ENCODE peak calls at places on chromosomes 16 and 17, in four cellular contexts. D is fibroblast of lung, I is NCI-H187 treated with DMSO at 0.1 percent for 48 hours, P is Right ventricle myocardium superior. Z is an unnamed sample.

GRCh38 chr16:50578147-50578546 is 30.0 kb downstream of the NKD1 start:
- DNase-seq in D (no peak), I (no peak), P (no peak), Z (no peak)

GRCh38 chr17:1636732-1637285 is 8.2 kb upstream of the SLC43A2 start:
- DNase-seq in D (no peak), I (no peak), P (no peak), Z (no peak)

GRCh38 chr16:68470461-68471150 is 22.3 kb upstream of the SMPD3 start:
- DNase-seq in D (no peak), I (no peak), P (peak; percentile 45), Z (no peak)

GRCh38 chr17:48825446-48826381 is 5.1 kb upstream of the CALCOCO2 start:
- DNase-seq in D (no peak), I (no peak), P (no peak), Z (no peak)

GRCh38 chr17:21042434-21043295 is at the start of gene USP22:
- DNase-seq in D (no peak), I (no peak), P (no peak), Z (no peak)

GRCh38 chr17:76475302-76475701 is 7.9 kb downstream of the AANAT start:
- DNase-seq in D (no peak), I (no peak), P (no peak), Z (no peak)

GRCh38 chr16:28511031-28511430 is 4.4 kb upstream of the IL27 start:
- DNase-seq in D (no peak), I (no peak), P (no peak), Z (no peak)

GRCh38 chr16:5024632-5025031 is 9.1 kb downstream of the NAGPA start:
- DNase-seq in D (peak; percentile 16), I (no peak), P (no peak), Z (no peak)

GRCh38 chr16:49472598-49472997 is 99.0 kb downstream of the C16orf78 start:
- DNase-seq in D (no peak), I (no peak), P (no peak), Z (peak; percentile 45)

GRCh38 chr17:40926341-40926740 is 11.1 kb downstream of the KRT23 start:
- DNase-seq in D (no peak), I (no peak), P (no peak), Z (no peak)

GRCh38 chr17:75390982-75391381 is 14.5 kb downstream of the GRB2 start:
- DNase-seq in D (peak; percentile 61), I (no peak), P (no peak), Z (no peak)

GRCh38 chr17:40502716-40503115 is 1.3 kb upstream of the TNS4 start:
- DNase-seq in D (no peak), I (no peak), P (no peak), Z (no peak)

GRCh38 chr17:71460943-71461342 is 659.9 kb upstream of the SOX9 start:
- DNase-seq in D (peak; percentile 55), I (no peak), P (no peak), Z (peak; percentile 52)

GRCh38 chr17:17638467-17638866 is 42.8 kb upstream of the RAI1 start:
- DNase-seq in D (no peak), I (no peak), P (no peak), Z (no peak)

GRCh38 chr16:66036162-66036561 is 330.3 kb upstream of the CDH5 start:
- DNase-seq in D (no peak), I (no peak), P (no peak), Z (no peak)

GRCh38 chr16:1199342-1200013 is 25.6 kb downstream of the TPSG1 start:
- DNase-seq in D (no peak), I (no peak), P (no peak), Z (no peak)

GRCh38 chr16:11200523-11201063 is 55.4 kb downstream of the SOCS1 start:
- DNase-seq in D (no peak), I (no peak), P (no peak), Z (no peak)

GRCh38 chr17:67050476-67051154 is 6.3 kb downstream of the CACNG1 start:
- DNase-seq in D (no peak), I (no peak), P (no peak), Z (no peak)

GRCh38 chr17:1109606-1110523 is 69.9 kb downstream of the ABR start:
- DNase-seq in D (no peak), I (no peak), P (peak; percentile 76), Z (peak; percentile 63)

GRCh38 chr16:53356478-53357207 is 77.6 kb upstream of the RBL2 start:
- DNase-seq in D (no peak), I (no peak), P (no peak), Z (no peak)

GRCh38 chr17:79966681-79967080 is 69.0 kb downstream of the TBC1D16 start:
- DNase-seq in D (no peak), I (no peak), P (no peak), Z (no peak)

GRCh38 chr16:8517280-8517679 is 73.0 kb downstream of the TMEM114 start:
- DNase-seq in D (no peak), I (no peak), P (no peak), Z (no peak)

GRCh38 chr17:60630352-60630751 is 30.4 kb downstream of the PPM1D start:
- DNase-seq in D (no peak), I (no peak), P (peak; percentile 53), Z (no peak)

GRCh38 chr17:50631908-50632571 is 2.6 kb upstream of the ABCC3 start:
- DNase-seq in D (no peak), I (no peak), P (no peak), Z (no peak)

GRCh38 chr16:66705790-66706505 is 9.4 kb upstream of the CMTM4 start:
- DNase-seq in D (no peak), I (no peak), P (peak; percentile 79), Z (no peak)

GRCh38 chr16:85075236-85075924 is 36.9 kb downstream of the CIBAR2 start:
- DNase-seq in D (no peak), I (no peak), P (no peak), Z (peak; percentile 50)

GRCh38 chr16:73050115-73051099 is 2.5 kb upstream of the ZFHX3 start:
- DNase-seq in D (peak; percentile 64), I (no peak), P (no peak), Z (no peak)

GRCh38 chr17:61458491-61459433 is 6.5 kb downstream of the TBX4 start:
- DNase-seq in D (no peak), I (no peak), P (no peak), Z (peak; percentile 54)

GRCh38 chr16:85901760-85902365 is 2.9 kb downstream of the IRF8 start:
- DNase-seq in D (no peak), I (no peak), P (no peak), Z (no peak)

GRCh38 chr17:68458260-68459029 is 1.1 kb upstream of the WIPI1 start:
- DNase-seq in D (no peak), I (no peak), P (no peak), Z (no peak)

GRCh38 chr16:55021595-55022475 is 91.2 kb downstream of the IRX5 start:
- DNase-seq in D (no peak), I (no peak), P (no peak), Z (peak; percentile 15)

GRCh38 chr16:80954985-80955384 is 51.7 kb downstream of the CMC2 start:
- DNase-seq in D (no peak), I (no peak), P (no peak), Z (no peak)

GRCh38 chr17:43857141-43857540 is 10.2 kb downstream of the CD300LG start:
- DNase-seq in D (no peak), I (no peak), P (no peak), Z (no peak)

GRCh38 chr17:13557077-13557476 is 44.7 kb downstream of the HS3ST3A1 start:
- DNase-seq in D (peak; percentile 59), I (no peak), P (no peak), Z (no peak)

GRCh38 chr16:69182730-69183416 is 4.1 kb upstream of the SNTB2 start:
- DNase-seq in D (no peak), I (no peak), P (no peak), Z (no peak)